ENCODE peak calls at places on chromosomes 4 and X, in six cellular contexts. L is mucosa of descending colon, N is AG10803, V is left lung, X is cardiac fibroblast, T is LNCaP clone FGC. A is an unnamed sample.

GRCh38 chr4:87913871-87914270 is 61.6 kb upstream of the SPP1 start:
- DNase-seq in L (no peak), N (peak; percentile 28), V (no peak), X (no peak), T (no peak), A (no peak)

GRCh38 chrX:72280210-72280882 is 3.3 kb upstream of the RPS4X start:
- DNase-seq in L (no peak), N (no peak), V (no peak), X (no peak), T (no peak), A (peak; percentile 64)

GRCh38 chr4:146369446-146369845 is 152.3 kb downstream of the SLC10A7 start:
- DNase-seq in L (no peak), N (no peak), V (no peak), X (no peak), T (no peak), A (no peak)

GRCh38 chr4:108991929-108992328 is 229.1 kb upstream of the ETNPPL start:
- DNase-seq in L (no peak), N (peak; percentile 80), V (no peak), X (peak; percentile 60), T (no peak), A (no peak)

GRCh38 chrX:40021647-40022046 is 76.1 kb downstream of the BCOR start:
- DNase-seq in L (no peak), N (no peak), V (no peak), X (no peak), T (no peak), A (no peak)

GRCh38 chrX:30513284-30513683 is 64.3 kb downstream of the TASL start:
- DNase-seq in L (no peak), N (no peak), V (no peak), X (peak; percentile 5), T (no peak), A (no peak)

GRCh38 chr4:26015906-26016305 is 101.9 kb downstream of the SMIM20 start:
- DNase-seq in L (no peak), N (no peak), V (no peak), X (no peak), T (no peak), A (no peak)

GRCh38 chr4:150391052-150391451 is 190.9 kb upstream of the MAB21L2 start:
- DNase-seq in L (no peak), N (no peak), V (no peak), X (no peak), T (no peak), A (no peak)

GRCh38 chrX:69232945-69233344 is 67.7 kb upstream of the PJA1 start:
- DNase-seq in L (no peak), N (no peak), V (no peak), X (no peak), T (no peak), A (no peak)

GRCh38 chrX:131633285-131633917 is 89.5 kb downstream of the OR13H1 start:
- DNase-seq in L (no peak), N (peak; percentile 43), V (peak; percentile 34), X (peak; percentile 55), T (peak; percentile 30), A (peak; percentile 88)

GRCh38 chr4:138242076-138242829 is at the start of gene SLC7A11:
- DNase-seq in L (peak; percentile 64), N (peak; percentile 100), V (peak; percentile 79), X (peak; percentile 99), T (peak; percentile 99), A (peak; percentile 91)

GRCh38 chrX:68480969-68481368 is 17.9 kb upstream of the YIPF6 start:
- DNase-seq in L (no peak), N (no peak), V (no peak), X (no peak), T (no peak), A (no peak)

DNA sequence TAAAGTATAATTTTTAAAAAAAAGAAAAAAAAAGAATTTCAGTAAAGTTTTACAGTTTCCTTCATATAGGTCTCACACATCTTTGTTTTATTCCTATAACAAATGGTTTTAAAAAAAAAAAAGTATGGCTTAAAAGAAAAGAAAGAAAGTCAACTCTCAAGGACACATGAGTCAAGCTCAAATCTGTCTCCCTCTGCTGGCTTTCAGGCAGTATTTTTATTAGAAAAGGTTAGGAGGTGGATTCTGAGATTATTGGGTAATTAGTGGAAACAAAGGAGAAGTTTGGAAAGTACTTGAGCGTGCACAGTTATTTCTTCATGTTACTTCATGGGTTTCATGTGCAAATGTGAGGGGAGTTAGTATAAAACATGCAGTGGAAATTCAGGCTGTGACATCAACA is 36.6 kb upstream of the BTC start:
- DNase-seq in L (no peak), N (no peak), V (no peak), X (peak; percentile 3), T (no peak), A (no peak)
- TF ChIP-seq CTCF in L (no peak), N (peak; percentile 18), V (no peak), X (peak; percentile 38), T (peak; percentile 9), A (peak; percentile 31)

DNA sequence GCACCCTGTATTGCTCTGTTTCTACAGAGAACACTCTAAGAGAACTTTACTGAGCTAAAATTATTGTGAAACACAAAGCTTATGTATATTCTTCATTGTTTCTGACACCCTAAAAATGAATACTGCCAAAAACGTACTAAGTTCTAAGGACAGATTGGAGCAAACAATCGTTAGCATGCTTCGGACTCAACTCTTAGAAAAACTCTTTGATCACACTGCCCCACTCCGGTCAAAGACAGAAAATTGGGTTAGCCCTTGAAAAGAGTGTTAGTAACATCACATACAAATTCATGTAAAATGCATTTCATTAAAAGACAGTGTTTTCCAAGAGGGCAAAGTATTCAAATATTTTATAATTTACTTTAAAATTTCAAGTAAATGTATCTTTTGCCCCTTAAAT is 177.4 kb downstream of the DCHS2 start:
- DNase-seq in L (no peak), N (peak; percentile 66), V (no peak), X (peak; percentile 40), T (no peak), A (no peak)
- TF ChIP-seq CTCF in L (no peak), N (peak; percentile 68), V (no peak), X (no peak), T (peak; percentile 49), A (peak; percentile 55)

GRCh38 chr4:127782025-127782274 is 172 bp upstream of the HSPA4L start:
- DNase-seq in L (peak; percentile 88), N (peak; percentile 76), V (peak; percentile 89), X (peak; percentile 88), T (no peak), A (peak; percentile 96)
- TF ChIP-seq CTCF in L (no peak), N (no peak), V (no peak), X (no peak), T (no peak), A (no peak)

GRCh38 chr4:134906404-134907023 is 704.9 kb upstream of the PABPC4L start:
- DNase-seq in L (no peak), N (no peak), V (no peak), X (peak; percentile 7), T (peak; percentile 7), A (no peak)

DNA sequence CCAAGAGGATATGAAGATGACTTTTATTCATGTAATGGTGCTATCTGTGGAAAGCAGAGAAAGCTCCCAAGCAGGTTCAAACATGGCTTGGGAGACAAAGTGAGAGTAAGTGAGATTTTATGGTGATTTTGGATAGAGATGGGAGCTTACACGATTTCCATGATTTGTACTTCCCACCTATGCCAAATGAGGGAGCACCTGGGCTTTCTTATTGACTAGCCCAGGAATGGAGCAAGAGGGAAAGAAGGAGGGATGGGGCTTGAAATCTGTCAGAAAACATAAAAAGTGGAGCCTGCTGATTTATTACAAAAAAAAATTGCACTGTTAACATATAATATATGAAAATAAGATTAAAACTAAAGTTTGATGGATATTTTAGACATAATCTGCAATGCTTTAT is 703.5 kb upstream of the PABPC4L start:
- DNase-seq in L (no peak), N (no peak), V (no peak), X (no peak), T (no peak), A (no peak)
- TF ChIP-seq CTCF in L (no peak), N (no peak), V (no peak), X (no peak), T (no peak), A (no peak)

GRCh38 chr4:144174401-144175067 is 34.0 kb upstream of the GYPA start:
- DNase-seq in L (no peak), N (peak; percentile 60), V (no peak), X (peak; percentile 76), T (peak; percentile 14), A (no peak)
- TF ChIP-seq CTCF in L (no peak), N (peak; percentile 47), V (peak; percentile 30), X (peak; percentile 7), T (peak; percentile 42), A (peak; percentile 61)

GRCh38 chr4:147596377-147596776 is 20.8 kb upstream of the TMEM184C start:
- DNase-seq in L (no peak), N (no peak), V (no peak), X (no peak), T (no peak), A (no peak)
- TF ChIP-seq CTCF in L (no peak), N (no peak), V (no peak), X (no peak), T (peak; percentile 10), A (peak; percentile 40)

GRCh38 chr4:16884673-16885460 is 13.6 kb downstream of the LDB2 start:
- DNase-seq in L (no peak), N (no peak), V (no peak), X (no peak), T (no peak), A (no peak)
- TF ChIP-seq CTCF in L (no peak), N (peak; percentile 5), V (no peak), X (peak; percentile 28), T (no peak), A (no peak)

DNA sequence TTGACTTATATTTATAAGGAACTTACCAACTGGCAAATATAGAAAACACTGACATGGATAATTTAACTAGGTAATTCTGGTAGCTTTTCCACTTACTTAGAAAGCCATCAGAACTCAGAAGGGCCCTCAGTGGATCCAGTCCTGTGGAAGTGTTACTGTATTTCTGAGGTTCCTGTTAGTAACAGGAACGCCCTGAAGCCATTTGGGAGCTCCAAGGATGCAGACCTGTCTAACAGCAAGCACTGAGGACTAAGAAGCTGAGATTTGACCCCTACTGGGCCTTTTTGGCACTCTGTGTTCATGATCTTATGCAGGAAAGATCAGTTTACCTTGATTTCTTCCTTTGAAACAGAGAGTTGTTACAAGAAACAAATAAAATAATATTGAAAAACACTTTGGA is 46.0 kb upstream of the TLL1 start:
- DNase-seq in L (no peak), N (no peak), V (no peak), X (no peak), T (no peak), A (no peak)
- TF ChIP-seq CTCF in L (no peak), N (no peak), V (no peak), X (no peak), T (no peak), A (no peak)

DNA sequence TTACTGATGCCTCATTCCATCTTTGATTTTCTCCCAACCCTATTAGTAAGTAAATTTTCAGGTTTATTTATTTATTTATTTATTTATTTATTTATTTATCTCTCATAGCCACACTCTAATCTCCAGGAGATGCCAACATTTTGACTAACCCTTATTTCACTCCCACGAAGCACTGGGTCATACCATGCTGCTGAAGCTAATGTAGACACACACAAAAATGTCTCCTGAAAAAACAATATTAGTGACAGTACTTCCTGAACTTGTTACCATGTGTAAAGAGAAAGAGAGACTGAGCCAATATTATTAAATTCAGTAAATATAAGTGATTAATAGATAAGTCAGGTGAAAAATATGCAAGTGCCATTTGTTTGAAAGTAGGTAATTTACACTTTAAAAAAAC is 402.7 kb downstream of the C4orf33 start:
- DNase-seq in L (no peak), N (no peak), V (no peak), X (no peak), T (no peak), A (no peak)
- TF ChIP-seq CTCF in L (no peak), N (no peak), V (no peak), X (no peak), T (no peak), A (no peak)

A was measured in osteocyte.